ENCODE peak calls at places on chromosome 10, in nine cellular contexts. I is choroid plexus epithelial cell, M is A549, X is AG04449, L is endodermal cell, Z is IMR-90, G is AG10803, J is kidney, R is ovary. T is an unnamed sample.

GRCh38 chr10:82377608-82378007 is 502.6 kb downstream of the NRG3 start:
- DNase-seq in I (peak), M (no peak), X (no peak), L (peak), Z (no peak), G (no peak), J (no peak), R (no peak), T (no peak)

GRCh38 chr10:68406111-68406814 is 814 bp downstream of the RUFY2 start:
- DNase-seq in I (peak), M (peak), X (peak), L (peak), Z (peak), G (peak), J (no peak), R (no peak), T (peak)

GRCh38 chr10:6212266-6212640 is 9.5 kb downstream of the PFKFB3 start:
- DNase-seq in I (no peak), M (no peak), X (no peak), L (no peak), Z (no peak), G (peak), J (peak), R (no peak), T (no peak)

GRCh38 chr10:67666416-67667043 is 29.5 kb downstream of the CTNNA3 start:
- DNase-seq in I (peak), M (peak), X (no peak), L (no peak), Z (peak), G (peak), J (no peak), R (no peak), T (no peak)

GRCh38 chr10:44780461-44780860 is 130.7 kb upstream of the TMEM72 start:
- DNase-seq in I (no peak), M (no peak), X (no peak), L (no peak), Z (no peak), G (peak), J (no peak), R (no peak), T (no peak)

GRCh38 chr10:44809652-44810051 is 101.5 kb upstream of the TMEM72 start:
- DNase-seq in I (peak), M (no peak), X (no peak), L (peak), Z (no peak), G (peak), J (no peak), R (no peak), T (no peak)

GRCh38 chr10:61364619-61365018 is 88.6 kb downstream of the TMEM26 start:
- DNase-seq in I (no peak), M (no peak), X (no peak), L (no peak), Z (no peak), G (no peak), J (no peak), R (no peak), T (no peak)

GRCh38 chr10:47349516-47349915 is 1.4 kb downstream of the RBP3 start:
- DNase-seq in I (no peak), M (no peak), X (no peak), L (no peak), Z (no peak), G (no peak), J (no peak), R (no peak), T (no peak)

GRCh38 chr10:78416031-78416800 is 382.6 kb downstream of the RPS24 start:
- DNase-seq in I (no peak), M (no peak), X (peak), L (peak), Z (peak), G (peak), J (no peak), R (no peak), T (no peak)

GRCh38 chr10:17781856-17782255 is 27.3 kb upstream of the MRC1 start:
- DNase-seq in I (no peak), M (no peak), X (no peak), L (peak), Z (no peak), G (no peak), J (no peak), R (no peak), T (no peak)

GRCh38 chr10:132869621-132870020 is 72.7 kb downstream of the CFAP46 start:
- DNase-seq in I (no peak), M (no peak), X (no peak), L (peak), Z (no peak), G (no peak), J (peak), R (no peak), T (no peak)

DNA sequence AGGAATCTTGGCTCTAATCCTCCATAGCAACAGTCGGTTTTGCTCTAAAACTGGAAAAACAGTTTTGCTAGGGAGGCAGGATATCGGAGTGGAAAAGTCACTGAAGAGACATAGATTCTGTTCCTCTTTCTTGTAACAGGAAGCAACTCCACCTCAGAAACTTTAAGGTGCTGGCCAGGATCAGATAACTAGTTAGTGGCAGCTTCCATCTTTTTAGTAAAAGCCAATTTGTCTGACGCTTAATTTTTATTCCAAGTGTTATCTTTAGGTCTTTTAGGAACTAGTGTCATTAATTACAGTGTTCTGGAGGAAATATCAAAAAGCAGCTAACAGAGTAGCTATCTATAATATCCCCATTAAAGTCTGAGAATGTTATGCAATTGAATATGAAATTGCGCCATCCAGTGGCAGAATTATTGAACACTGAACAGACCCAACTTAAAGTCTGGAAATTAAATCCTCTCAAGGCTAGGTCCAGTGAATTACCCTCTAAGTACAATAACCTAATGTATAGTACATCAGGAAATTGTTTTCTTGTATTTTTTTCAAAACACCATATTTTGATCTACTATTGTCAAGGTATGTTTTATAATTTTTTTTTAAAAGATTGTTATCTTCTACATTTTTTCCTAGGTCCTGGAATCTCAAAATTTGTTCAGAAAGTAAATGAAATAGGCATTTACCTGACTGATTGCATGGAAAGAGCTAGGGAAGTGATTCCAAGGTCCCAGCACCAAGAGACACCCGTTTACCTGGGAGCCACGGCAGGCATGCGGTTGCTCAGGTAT is 65.9 kb upstream of the CC2D2B start:
- DNase-seq in I (peak), M (peak), X (peak), L (peak), Z (peak), G (peak), J (no peak), R (no peak), T (peak)
- TF ChIP-seq CTCF in I (peak), M (peak), X (peak), L (peak), Z (peak), G (peak), J (peak), R (no peak), T (peak)

GRCh38 chr10:129969528-129970264 is 5.6 kb upstream of the EBF3 start:
- DNase-seq in I (no peak), M (no peak), X (no peak), L (peak), Z (no peak), G (no peak), J (no peak), R (no peak), T (no peak)

GRCh38 chr10:129970404-129971364 is 6.6 kb upstream of the EBF3 start:
- DNase-seq in I (no peak), M (no peak), X (no peak), L (peak), Z (no peak), G (no peak), J (no peak), R (no peak), T (no peak)

GRCh38 chr10:129972966-129973673 is 9.0 kb upstream of the EBF3 start:
- DNase-seq in I (no peak), M (no peak), X (no peak), L (peak), Z (no peak), G (no peak), J (peak), R (no peak), T (no peak)

GRCh38 chr10:129972145-129972965 is 8.3 kb upstream of the EBF3 start:
- DNase-seq in I (no peak), M (no peak), X (no peak), L (peak), Z (no peak), G (peak), J (no peak), R (no peak), T (no peak)

GRCh38 chr10:129971381-129972144 is 7.5 kb upstream of the EBF3 start:
- DNase-seq in I (peak), M (peak), X (no peak), L (peak), Z (peak), G (peak), J (no peak), R (no peak), T (peak)
- TF ChIP-seq CTCF in I (peak), M (peak), X (peak), L (peak), Z (peak), G (peak), J (peak), R (no peak), T (peak)

DNA sequence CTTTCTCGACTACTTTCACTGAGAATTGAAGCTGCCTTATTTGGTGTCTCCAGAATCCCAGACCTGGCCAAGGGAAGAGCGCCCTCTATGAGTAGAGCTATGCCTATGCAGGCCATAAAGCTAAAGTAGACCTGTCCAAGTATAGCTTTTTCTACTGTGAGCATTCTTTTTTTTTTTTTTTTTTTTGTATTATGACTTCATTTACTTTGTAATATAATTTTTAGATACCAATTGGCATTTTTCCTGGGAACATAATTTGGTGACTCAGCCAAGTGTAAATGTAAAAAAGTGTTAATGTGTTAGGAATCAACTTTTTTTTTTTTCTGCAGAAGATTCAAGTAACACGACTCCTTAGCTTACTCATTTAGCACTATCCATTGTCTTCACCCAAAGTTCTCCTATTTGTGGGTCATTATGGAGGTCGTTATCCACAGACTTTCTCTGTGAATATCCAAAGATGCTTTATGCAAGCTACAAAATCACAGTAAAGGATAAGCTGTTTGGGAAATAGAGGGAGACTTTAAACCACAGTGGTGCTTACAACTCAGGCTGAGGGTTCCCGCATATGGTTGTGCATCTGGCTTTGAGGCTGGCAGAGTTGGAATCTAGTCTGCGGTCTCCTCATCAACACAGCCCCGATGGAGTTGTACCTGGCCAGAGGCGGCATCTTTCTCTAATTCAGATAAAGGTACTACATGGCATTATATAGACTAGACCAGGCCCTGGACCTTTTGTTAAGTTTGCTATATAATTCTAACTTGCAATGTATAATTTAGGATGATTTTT is 1040.2 kb upstream of the SORCS1 start:
- DNase-seq in I (peak), M (no peak), X (no peak), L (peak), Z (no peak), G (peak), J (no peak), R (no peak), T (peak)
- TF ChIP-seq CTCF in I (peak), M (no peak), X (peak), L (peak), Z (peak), G (peak), J (peak), R (no peak), T (no peak)

GRCh38 chr10:59465089-59465488 is 102.7 kb upstream of the FAM13C start:
- DNase-seq in I (peak), M (no peak), X (no peak), L (no peak), Z (peak), G (peak), J (no peak), R (no peak), T (no peak)
- TF ChIP-seq CTCF in I (peak), M (peak), X (peak), L (peak), Z (peak), G (peak), J (no peak), R (no peak), T (no peak)

GRCh38 chr10:29541826-29542225 is 92.9 kb downstream of the SVIL start:
- DNase-seq in I (no peak), M (no peak), X (no peak), L (no peak), Z (no peak), G (no peak), J (no peak), R (no peak), T (no peak)

GRCh38 chr10:29542723-29543122 is 92.0 kb downstream of the SVIL start:
- DNase-seq in I (no peak), M (no peak), X (no peak), L (no peak), Z (no peak), G (no peak), J (no peak), R (no peak), T (no peak)

GRCh38 chr10:29545122-29545521 is 89.6 kb downstream of the SVIL start:
- DNase-seq in I (no peak), M (no peak), X (no peak), L (no peak), Z (no peak), G (no peak), J (no peak), R (no peak), T (no peak)

GRCh38 chr10:29543715-29544114 is 91.1 kb downstream of the SVIL start:
- DNase-seq in I (no peak), M (no peak), X (no peak), L (no peak), Z (no peak), G (no peak), J (no peak), R (no peak), T (no peak)

DNA sequence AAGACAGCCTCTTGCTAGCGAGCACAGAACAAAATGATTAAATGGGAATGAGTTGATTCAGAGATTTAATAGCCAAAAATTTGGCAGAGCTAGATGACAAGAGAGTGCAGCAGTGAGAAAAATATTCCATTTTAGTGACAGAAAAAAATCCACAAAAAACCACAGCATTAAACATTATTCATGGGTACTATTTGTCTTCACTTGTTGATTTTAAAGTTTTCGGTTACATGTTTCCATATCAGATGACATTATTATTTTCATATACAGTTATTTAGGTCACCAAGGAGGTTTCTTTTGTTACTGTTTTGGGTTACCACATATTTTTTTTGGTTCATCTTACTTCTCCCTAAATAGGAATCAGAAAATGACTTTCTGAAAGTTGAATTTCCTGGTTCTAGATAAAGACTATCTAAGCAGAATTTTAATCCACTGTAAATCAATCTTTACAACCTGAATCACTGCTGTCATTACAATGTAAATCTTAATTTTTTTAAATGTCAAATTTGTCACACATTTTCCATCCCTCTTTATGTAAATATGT is 87.9 kb downstream of the SVIL start:
- DNase-seq in I (no peak), M (no peak), X (no peak), L (no peak), Z (no peak), G (no peak), J (no peak), R (no peak), T (no peak)
- TF ChIP-seq CTCF in I (no peak), M (no peak), X (no peak), L (no peak), Z (no peak), G (no peak), J (no peak), R (no peak), T (no peak)

GRCh38 chr10:62978417-62978955 is 154.6 kb upstream of the NRBF2 start:
- DNase-seq in I (no peak), M (no peak), X (no peak), L (no peak), Z (no peak), G (no peak), J (no peak), R (no peak), T (no peak)

GRCh38 chr10:62980697-62981495 is 152.2 kb upstream of the NRBF2 start:
- DNase-seq in I (no peak), M (no peak), X (no peak), L (peak), Z (no peak), G (no peak), J (no peak), R (no peak), T (peak)

GRCh38 chr10:62979921-62980320 is 153.2 kb upstream of the NRBF2 start:
- DNase-seq in I (no peak), M (no peak), X (no peak), L (no peak), Z (no peak), G (no peak), J (no peak), R (no peak), T (no peak)
- TF ChIP-seq CTCF in I (no peak), M (no peak), X (no peak), L (no peak), Z (no peak), G (no peak), J (no peak), R (no peak), T (no peak)